ENCODE peak calls at places on chromosome 14, in ten cellular contexts. Y, X, J, I, W, S, H, T, E and Q are unnamed samples.
A peak's percentile ranks its signal among the peaks of the same experiment; 100 is the strongest.

GRCh38 chr14:104795781-104796681 is 483 bp upstream of the AKT1 start:
- DNase-seq in Y (no peak), J (no peak), X (peak; percentile 34), H (no peak), T (no peak), W (no peak), E (no peak), I (peak; percentile 39), S (peak; percentile 38), Q (no peak)

GRCh38 chr14:77265187-77265515 is 5.9 kb downstream of the NGB start:
- DNase-seq in W (no peak), E (no peak), Y (no peak), X (no peak), I (no peak), S (no peak), H (no peak), T (no peak), J (no peak), Q (no peak)

GRCh38 chr14:87108726-87109125 is 884.3 kb downstream of the GALC start:
- DNase-seq in Y (no peak), S (no peak), J (no peak), H (peak; percentile 36), T (peak; percentile 67), X (no peak), W (no peak), E (no peak), I (peak; percentile 1), Q (peak; percentile 87)

GRCh38 chr14:89473979-89474378 is 56.9 kb upstream of the FOXN3 start:
- DNase-seq in W (no peak), T (no peak), X (no peak), E (no peak), Y (no peak), H (no peak), J (no peak), S (no peak), I (no peak), Q (peak; percentile 88)

GRCh38 chr14:56795284-56795622 is 15.0 kb downstream of the OTX2 start:
- DNase-seq in Y (no peak), H (no peak), I (no peak), T (no peak), W (no peak), E (no peak), S (no peak), J (no peak), X (no peak), Q (no peak)

GRCh38 chr14:71705460-71705859 is 226.8 kb upstream of the RGS6 start:
- DNase-seq in T (no peak), E (no peak), X (no peak), H (no peak), S (no peak), Y (no peak), J (no peak), W (no peak), I (peak; percentile 37), Q (no peak)

GRCh38 chr14:50451854-50452253 is 55.2 kb upstream of the CDKL1 start:
- DNase-seq in T (no peak), E (no peak), J (no peak), H (no peak), S (no peak), X (no peak), I (peak; percentile 10), W (no peak), Y (no peak), Q (no peak)

GRCh38 chr14:100779691-100780080 is 46.2 kb upstream of the MEG3 start:
- DNase-seq in X (no peak), H (no peak), J (no peak), T (no peak), W (no peak), E (no peak), Y (no peak), S (no peak), I (no peak), Q (no peak)

GRCh38 chr14:52876311-52876710 is 74.5 kb downstream of the FERMT2 start:
- DNase-seq in Y (no peak), X (no peak), W (no peak), J (no peak), H (no peak), S (no peak), E (no peak), T (no peak), I (peak; percentile 64), Q (peak; percentile 67)

GRCh38 chr14:95663226-95663797 is 22.9 kb upstream of the TCL1B start:
- DNase-seq in S (no peak), H (no peak), X (no peak), W (no peak), Y (no peak), I (no peak), J (no peak), E (no peak), T (no peak), Q (no peak)

GRCh38 chr14:91755560-91755959 is 23.7 kb upstream of the CATSPERB start:
- DNase-seq in S (no peak), Y (no peak), T (peak; percentile 40), E (no peak), H (no peak), W (no peak), I (peak; percentile 33), X (no peak), J (no peak), Q (peak; percentile 63)

GRCh38 chr14:50037240-50037639 is 79.1 kb downstream of the VCPKMT start:
- DNase-seq in T (no peak), H (no peak), X (no peak), E (no peak), J (no peak), S (no peak), W (no peak), Y (no peak), I (no peak), Q (no peak)